ENCODE peak calls at places on chromosomes 13 and 19, in four cellular contexts. B, T, G and R are unnamed samples.
A peak's percentile ranks its signal among the peaks of the same experiment; 100 is the strongest.

GRCh38 chr19:18865973-18866799 is 29.8 kb downstream of the CERS1 start:
- DNase-seq in B (peak; percentile 35), T (peak; percentile 90), G (no peak), R (peak; percentile 91)

GRCh38 chr13:110326263-110326904 is 19.3 kb downstream of the COL4A2 start:
- DNase-seq in B (no peak), T (no peak), G (no peak), R (no peak)

GRCh38 chr13:90800082-90800746 is 547.3 kb upstream of the MIR17HG start:
- DNase-seq in B (no peak), T (no peak), G (no peak), R (no peak)

GRCh38 chr19:28980236-28980868 is 232.6 kb downstream of the UQCRFS1 start:
- DNase-seq in B (no peak), T (no peak), G (no peak), R (no peak)

GRCh38 chr13:99269627-99270252 is 11.6 kb upstream of the GPR18 start:
- DNase-seq in B (peak; percentile 25), T (no peak), G (no peak), R (no peak)

GRCh38 chr13:78701383-78701782 is 42.4 kb upstream of the OBI1 start:
- DNase-seq in B (no peak), T (no peak), G (no peak), R (no peak)

GRCh38 chr13:48401480-48401879 is 11.4 kb downstream of the LPAR6 start:
- DNase-seq in B (no peak), T (no peak), G (no peak), R (no peak)

GRCh38 chr13:77563110-77563509 is 27.6 kb downstream of the SCEL start:
- DNase-seq in B (peak; percentile 7), T (no peak), G (no peak), R (no peak)

DNA sequence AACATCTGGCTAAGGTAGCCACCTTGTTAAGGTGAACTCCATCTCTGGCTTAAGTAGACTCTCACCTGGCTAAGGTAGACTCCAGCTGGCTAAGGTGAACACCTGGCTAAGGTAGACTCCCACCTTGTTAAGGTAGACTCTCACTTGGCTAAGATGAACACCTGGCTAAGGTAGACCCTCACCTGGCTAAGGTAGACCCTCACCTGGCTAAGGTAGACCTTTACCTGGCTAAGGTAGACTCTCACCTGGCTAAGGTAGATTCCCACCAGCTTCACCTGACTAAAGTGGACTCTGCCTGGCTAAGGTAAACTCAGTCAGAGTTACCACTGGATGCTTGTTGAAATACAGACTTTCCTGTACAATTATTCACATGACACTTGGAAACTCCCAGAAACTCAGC is 23.6 kb downstream of the PIN1 start:
- DNase-seq in B (no peak), T (no peak), G (no peak), R (no peak)
- TF ChIP-seq BHLHE40 in B (no peak), T (no peak), G (no peak), R (no peak)

DNA sequence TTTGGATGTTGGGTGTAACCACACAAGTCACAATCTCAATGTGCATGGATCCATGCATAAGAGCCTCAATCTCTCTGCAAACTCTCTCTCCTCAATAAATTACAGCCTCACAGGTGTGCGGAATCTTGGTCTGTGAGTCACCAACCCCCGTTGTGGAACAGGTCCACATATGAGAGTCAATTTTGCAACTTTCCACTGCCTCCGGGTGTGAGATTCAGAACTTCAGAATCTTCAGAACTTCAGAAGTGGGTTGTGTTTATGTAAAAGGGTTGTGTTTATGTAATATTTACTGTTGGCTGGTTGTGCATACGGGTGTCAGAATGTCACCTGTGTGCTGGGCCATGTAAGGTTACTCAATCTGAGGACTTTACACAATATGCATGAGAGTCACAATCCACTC is 46.3 kb upstream of the ZNF728 start:
- DNase-seq in B (no peak), T (no peak), G (no peak), R (no peak)
- TF ChIP-seq FOXM1 in B (no peak), T (no peak), G (no peak), R (no peak)

DNA sequence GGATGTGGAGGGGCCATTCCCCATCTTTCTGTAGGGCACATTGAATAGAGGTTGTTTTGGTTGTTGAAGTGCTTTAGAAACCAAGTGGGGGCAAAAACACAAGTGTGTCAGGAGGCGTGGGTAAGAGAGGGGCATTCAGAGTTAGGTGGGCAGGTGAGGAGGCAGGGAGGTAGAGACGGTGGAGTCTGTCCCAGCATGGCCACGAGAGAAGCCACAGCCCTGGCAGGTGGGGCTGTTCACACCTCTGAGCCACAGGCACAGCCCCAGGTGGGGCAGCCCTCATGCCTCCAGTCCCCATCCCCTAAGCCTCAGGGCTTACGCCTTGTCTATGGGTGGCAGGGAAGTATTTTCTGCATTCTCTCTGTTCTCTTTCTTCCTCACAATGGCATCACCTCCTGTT is 43.7 kb downstream of the KCTD15 start:
- DNase-seq in B (no peak), T (no peak), G (no peak), R (no peak)
- TF ChIP-seq FOXK2 in B (no peak), T (no peak), G (no peak), R (no peak)

DNA sequence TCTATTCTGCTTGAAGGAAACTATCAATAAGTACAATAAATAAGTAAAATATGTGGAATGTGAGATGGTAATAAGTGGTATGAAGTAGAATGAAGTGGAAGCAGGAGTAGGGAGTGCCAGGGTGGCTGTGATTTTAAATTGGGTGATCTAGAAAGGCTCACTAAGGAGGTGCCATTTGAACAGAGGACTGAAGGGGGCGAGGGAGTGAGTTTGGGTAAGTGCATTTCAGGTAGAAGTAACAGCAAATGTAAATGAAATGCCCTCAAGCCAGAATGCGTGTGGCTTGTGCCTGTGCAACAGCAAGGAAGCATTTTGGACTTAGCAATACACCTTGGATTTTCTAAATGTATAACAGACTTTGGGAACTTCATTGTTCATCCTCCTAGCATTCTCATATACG is 77.1 kb downstream of the CCNA1 start:
- DNase-seq in B (no peak), T (no peak), G (no peak), R (peak; percentile 15)
- TF ChIP-seq BHLHE40 in B (no peak), T (no peak), G (no peak), R (no peak)